ENCODE peak calls at places on chromosomes 1 and 21, in nine cellular contexts. One of them, this sample, is unnamed.

GRCh38 chr1:65605621-65606020 is 185.2 kb downstream of the LEPR start:
- DNase-seq in nephron progenitor cell: no peak
- DNase-seq in foreskin keratinocyte: no peak
- DNase-seq in posterior vena cava: no peak
- DNase-seq in cardiac fibroblast: peak; percentile 63
- DNase-seq in activated CD8-positive, alpha-beta memory T cell treated with anti-CD3 and anti-CD28 coated beads for 1 hour: no peak
- DNase-seq in tibial nerve: no peak
- DNase-seq in RWPE1: no peak
- DNase-seq in HT1080: no peak
- DNase-seq in this sample: peak; percentile 92

GRCh38 chr1:180256353-180257027 is 26.4 kb downstream of the LHX4 start:
- DNase-seq in nephron progenitor cell: no peak
- DNase-seq in foreskin keratinocyte: no peak
- DNase-seq in posterior vena cava: peak; percentile 42
- DNase-seq in cardiac fibroblast: no peak
- DNase-seq in activated CD8-positive, alpha-beta memory T cell treated with anti-CD3 and anti-CD28 coated beads for 1 hour: no peak
- DNase-seq in tibial nerve: no peak
- DNase-seq in RWPE1: no peak
- DNase-seq in HT1080: no peak
- DNase-seq in this sample: no peak

GRCh38 chr1:183238071-183238470 is 52.0 kb downstream of the LAMC2 start:
- DNase-seq in nephron progenitor cell: no peak
- DNase-seq in foreskin keratinocyte: no peak
- DNase-seq in posterior vena cava: no peak
- DNase-seq in cardiac fibroblast: peak; percentile 43
- DNase-seq in activated CD8-positive, alpha-beta memory T cell treated with anti-CD3 and anti-CD28 coated beads for 1 hour: no peak
- DNase-seq in tibial nerve: no peak
- DNase-seq in RWPE1: no peak
- DNase-seq in HT1080: peak; percentile 85
- DNase-seq in this sample: no peak

GRCh38 chr21:26686278-26686677 is 113.2 kb upstream of the CYYR1 start:
- DNase-seq in nephron progenitor cell: no peak
- DNase-seq in foreskin keratinocyte: peak; percentile 25
- DNase-seq in posterior vena cava: no peak
- DNase-seq in cardiac fibroblast: peak; percentile 1
- DNase-seq in activated CD8-positive, alpha-beta memory T cell treated with anti-CD3 and anti-CD28 coated beads for 1 hour: no peak
- DNase-seq in tibial nerve: no peak
- DNase-seq in RWPE1: peak; percentile 42
- DNase-seq in HT1080: peak; percentile 77
- DNase-seq in this sample: no peak

GRCh38 chr21:15730484-15731242 is 881 bp downstream of the USP25 start:
- DNase-seq in nephron progenitor cell: no peak
- DNase-seq in foreskin keratinocyte: no peak
- DNase-seq in posterior vena cava: peak; percentile 55
- DNase-seq in cardiac fibroblast: no peak
- DNase-seq in activated CD8-positive, alpha-beta memory T cell treated with anti-CD3 and anti-CD28 coated beads for 1 hour: no peak
- DNase-seq in tibial nerve: no peak
- DNase-seq in RWPE1: no peak
- DNase-seq in HT1080: peak; percentile 10
- DNase-seq in this sample: no peak

GRCh38 chr1:50289495-50289894 is 133.7 kb downstream of the DMRTA2 start:
- DNase-seq in nephron progenitor cell: no peak
- DNase-seq in foreskin keratinocyte: no peak
- DNase-seq in posterior vena cava: no peak
- DNase-seq in cardiac fibroblast: no peak
- DNase-seq in activated CD8-positive, alpha-beta memory T cell treated with anti-CD3 and anti-CD28 coated beads for 1 hour: no peak
- DNase-seq in tibial nerve: no peak
- DNase-seq in RWPE1: no peak
- DNase-seq in HT1080: no peak
- DNase-seq in this sample: no peak

GRCh38 chr1:42962641-42963377 is 4.1 kb upstream of the SLC2A1 start:
- DNase-seq in nephron progenitor cell: peak; percentile 54
- DNase-seq in foreskin keratinocyte: no peak
- DNase-seq in posterior vena cava: no peak
- DNase-seq in cardiac fibroblast: no peak
- DNase-seq in activated CD8-positive, alpha-beta memory T cell treated with anti-CD3 and anti-CD28 coated beads for 1 hour: no peak
- DNase-seq in tibial nerve: peak; percentile 37
- DNase-seq in RWPE1: peak; percentile 69
- DNase-seq in HT1080: no peak
- DNase-seq in this sample: no peak

GRCh38 chr1:183879477-183879876 is 74.6 kb downstream of the RGL1 start:
- DNase-seq in nephron progenitor cell: no peak
- DNase-seq in foreskin keratinocyte: no peak
- DNase-seq in posterior vena cava: no peak
- DNase-seq in cardiac fibroblast: no peak
- DNase-seq in activated CD8-positive, alpha-beta memory T cell treated with anti-CD3 and anti-CD28 coated beads for 1 hour: no peak
- DNase-seq in tibial nerve: no peak
- DNase-seq in RWPE1: no peak
- DNase-seq in HT1080: no peak
- DNase-seq in this sample: no peak

GRCh38 chr1:103284270-103284669 is 175.9 kb upstream of the COL11A1 start:
- DNase-seq in nephron progenitor cell: no peak
- DNase-seq in foreskin keratinocyte: no peak
- DNase-seq in posterior vena cava: no peak
- DNase-seq in cardiac fibroblast: peak; percentile 4
- DNase-seq in activated CD8-positive, alpha-beta memory T cell treated with anti-CD3 and anti-CD28 coated beads for 1 hour: no peak
- DNase-seq in tibial nerve: no peak
- DNase-seq in RWPE1: no peak
- DNase-seq in HT1080: no peak
- DNase-seq in this sample: no peak

GRCh38 chr1:151370211-151370911 is 2.1 kb downstream of the SELENBP1 start:
- DNase-seq in nephron progenitor cell: no peak
- DNase-seq in foreskin keratinocyte: no peak
- DNase-seq in posterior vena cava: no peak
- DNase-seq in cardiac fibroblast: peak; percentile 65
- DNase-seq in activated CD8-positive, alpha-beta memory T cell treated with anti-CD3 and anti-CD28 coated beads for 1 hour: no peak
- DNase-seq in tibial nerve: no peak
- DNase-seq in RWPE1: no peak
- DNase-seq in HT1080: no peak
- DNase-seq in this sample: no peak

This sample was measured in SK-N-MC.